ENCODE peak calls at places on chromosomes 7 and 10, in seven cellular contexts. Z is neuronal stem cell, C is IMR-90, G is H9, B is mesenchymal stem cell, Q is mesendoderm, R is trophoblast cell. L is an unnamed sample.

GRCh38 chr7:67843615-67844014 is 847.0 kb downstream of the TYW1 start:
- DNase-seq in Z (no peak), C (no peak), G (no peak), B (no peak), Q (peak), R (no peak), L (no peak)

GRCh38 chr7:29014725-29015124 is 56.6 kb upstream of the TRIL start:
- DNase-seq in Z (no peak), C (no peak), G (no peak), B (no peak), Q (no peak), R (no peak), L (no peak)

GRCh38 chr7:156465186-156465585 is 175.4 kb upstream of the RNF32 start:
- DNase-seq in Z (no peak), C (no peak), G (no peak), B (no peak), Q (no peak), R (no peak), L (no peak)

GRCh38 chr7:17622443-17622842 is 317.9 kb downstream of the SNX13 start:
- DNase-seq in Z (no peak), C (no peak), G (no peak), B (no peak), Q (no peak), R (no peak), L (no peak)

GRCh38 chr10:123150986-123151738 is 3.0 kb upstream of the BUB3 start:
- DNase-seq in Z (peak), C (peak), G (peak), B (peak), Q (peak), R (no peak), L (peak)

GRCh38 chr7:30869794-30870491 is 41.7 kb upstream of the AQP1 start:
- DNase-seq in Z (no peak), C (peak), G (no peak), B (no peak), Q (no peak), R (no peak), L (no peak)

GRCh38 chr10:69043931-69044531 is 43.9 kb upstream of the SRGN start:
- DNase-seq in Z (no peak), C (no peak), G (no peak), B (no peak), Q (no peak), R (no peak), L (no peak)

GRCh38 chr10:6059506-6059905 is 2.7 kb downstream of the IL2RA start:
- DNase-seq in Z (no peak), C (no peak), G (no peak), B (no peak), Q (no peak), R (no peak), L (no peak)

GRCh38 chr7:23544913-23545354 is 13.2 kb upstream of the TRA2A start:
- DNase-seq in Z (no peak), C (peak), G (no peak), B (peak), Q (peak), R (peak), L (no peak)

GRCh38 chr10:130301026-130301892 is 165.1 kb downstream of the GLRX3 start:
- DNase-seq in Z (no peak), C (no peak), G (no peak), B (no peak), Q (no peak), R (no peak), L (no peak)

GRCh38 chr7:116671681-116672595 is at the start of gene MET:
- DNase-seq in Z (peak), C (peak), G (peak), B (peak), Q (peak), R (peak), L (no peak)

GRCh38 chr7:117193564-117193963 is 129.3 kb downstream of the WNT2 start:
- DNase-seq in Z (no peak), C (peak), G (no peak), B (peak), Q (no peak), R (peak), L (no peak)

GRCh38 chr7:92547579-92547978 is 19.0 kb downstream of the RBM48 start:
- DNase-seq in Z (no peak), C (no peak), G (no peak), B (no peak), Q (no peak), R (no peak), L (no peak)

GRCh38 chr10:13375791-13376190 is 27.7 kb upstream of the SEPHS1 start:
- DNase-seq in Z (no peak), C (no peak), G (no peak), B (no peak), Q (no peak), R (peak), L (no peak)

GRCh38 chr7:1671876-1672451 is 1.9 kb downstream of the ELFN1 start:
- DNase-seq in Z (no peak), C (no peak), G (peak), B (no peak), Q (no peak), R (no peak), L (no peak)

GRCh38 chr7:35697414-35698175 is 2.7 kb upstream of the HERPUD2 start:
- DNase-seq in Z (no peak), C (peak), G (no peak), B (peak), Q (peak), R (peak), L (no peak)

GRCh38 chr10:97124211-97124610 is 61.5 kb downstream of the SLIT1 start:
- DNase-seq in Z (no peak), C (no peak), G (no peak), B (no peak), Q (no peak), R (no peak), L (no peak)

GRCh38 chr7:66542528-66543373 is 85.9 kb upstream of the KCTD7 start:
- DNase-seq in Z (no peak), C (peak), G (no peak), B (peak), Q (peak), R (no peak), L (no peak)

GRCh38 chr10:84160663-84161362 is 12.8 kb upstream of the GPR15LG start:
- DNase-seq in Z (no peak), C (no peak), G (no peak), B (no peak), Q (peak), R (no peak), L (no peak)

GRCh38 chr7:47379629-47380324 is 202.1 kb downstream of the TNS3 start:
- DNase-seq in Z (peak), C (peak), G (peak), B (peak), Q (peak), R (peak), L (no peak)

GRCh38 chr7:75772081-75773077 is at the start of gene CCL26:
- DNase-seq in Z (no peak), C (peak), G (no peak), B (peak), Q (no peak), R (peak), L (no peak)

GRCh38 chr7:79182283-79182682 is 271.2 kb downstream of the MAGI2 start:
- DNase-seq in Z (no peak), C (peak), G (no peak), B (no peak), Q (no peak), R (no peak), L (no peak)

GRCh38 chr7:100676501-100677306 is 3.2 kb downstream of the GNB2 start:
- DNase-seq in Z (no peak), C (no peak), G (no peak), B (no peak), Q (no peak), R (no peak), L (no peak)

GRCh38 chr7:137728426-137728825 is 118.3 kb downstream of the DGKI start:
- DNase-seq in Z (no peak), C (no peak), G (no peak), B (no peak), Q (no peak), R (no peak), L (no peak)

GRCh38 chr10:16965740-16966447 is 148.7 kb upstream of the RSU1 start:
- DNase-seq in Z (no peak), C (peak), G (peak), B (peak), Q (peak), R (peak), L (no peak)

GRCh38 chr10:78149193-78149592 is 115.5 kb downstream of the RPS24 start:
- DNase-seq in Z (no peak), C (peak), G (no peak), B (peak), Q (peak), R (peak), L (no peak)

GRCh38 chr10:117134084-117135025 is 3.7 kb downstream of the VAX1 start:
- DNase-seq in Z (peak), C (no peak), G (peak), B (no peak), Q (peak), R (peak), L (no peak)

GRCh38 chr10:43122096-43122495 is 16.1 kb upstream of the CSGALNACT2 start:
- DNase-seq in Z (no peak), C (no peak), G (peak), B (no peak), Q (no peak), R (no peak), L (no peak)

GRCh38 chr7:7486362-7486761 is 49.3 kb downstream of the COL28A1 start:
- DNase-seq in Z (no peak), C (no peak), G (no peak), B (no peak), Q (no peak), R (no peak), L (no peak)

GRCh38 chr10:103800789-103801540 is 54.4 kb downstream of the SH3PXD2A start:
- DNase-seq in Z (no peak), C (peak), G (no peak), B (peak), Q (peak), R (peak), L (no peak)

GRCh38 chr10:49105076-49105475 is 10.2 kb downstream of the VSTM4 start:
- DNase-seq in Z (no peak), C (no peak), G (no peak), B (no peak), Q (no peak), R (no peak), L (no peak)

GRCh38 chr7:141251957-141252356 is 178.1 kb downstream of the TMEM178B start:
- DNase-seq in Z (no peak), C (no peak), G (no peak), B (no peak), Q (no peak), R (no peak), L (no peak)

GRCh38 chr10:60480865-60481563 is 91.3 kb upstream of the ANK3 start:
- DNase-seq in Z (no peak), C (peak), G (no peak), B (peak), Q (no peak), R (no peak), L (no peak)

GRCh38 chr7:7212612-7213011 is 30.3 kb downstream of the C1GALT1 start:
- DNase-seq in Z (no peak), C (no peak), G (no peak), B (peak), Q (peak), R (peak), L (no peak)

GRCh38 chr7:117092801-117093200 is 139.5 kb downstream of the ST7 start:
- DNase-seq in Z (no peak), C (peak), G (no peak), B (no peak), Q (no peak), R (no peak), L (no peak)

GRCh38 chr10:104809288-104810090 is 168.4 kb downstream of the SORCS3 start:
- DNase-seq in Z (no peak), C (no peak), G (peak), B (no peak), Q (peak), R (no peak), L (peak)

GRCh38 chr7:41979834-41980307 is 257.1 kb downstream of the GLI3 start:
- DNase-seq in Z (no peak), C (peak), G (peak), B (peak), Q (peak), R (peak), L (peak)

GRCh38 chr7:142859829-142860228 is 5.0 kb downstream of the EPHB6 start:
- DNase-seq in Z (no peak), C (peak), G (no peak), B (peak), Q (no peak), R (peak), L (no peak)

GRCh38 chr7:1019255-1019785 is 25.0 kb upstream of the GPR146 start:
- DNase-seq in Z (no peak), C (no peak), G (no peak), B (no peak), Q (no peak), R (no peak), L (no peak)

GRCh38 chr10:13909911-13910617 is 323.3 kb downstream of the PRPF18 start:
- DNase-seq in Z (no peak), C (no peak), G (no peak), B (peak), Q (no peak), R (no peak), L (no peak)

DNA sequence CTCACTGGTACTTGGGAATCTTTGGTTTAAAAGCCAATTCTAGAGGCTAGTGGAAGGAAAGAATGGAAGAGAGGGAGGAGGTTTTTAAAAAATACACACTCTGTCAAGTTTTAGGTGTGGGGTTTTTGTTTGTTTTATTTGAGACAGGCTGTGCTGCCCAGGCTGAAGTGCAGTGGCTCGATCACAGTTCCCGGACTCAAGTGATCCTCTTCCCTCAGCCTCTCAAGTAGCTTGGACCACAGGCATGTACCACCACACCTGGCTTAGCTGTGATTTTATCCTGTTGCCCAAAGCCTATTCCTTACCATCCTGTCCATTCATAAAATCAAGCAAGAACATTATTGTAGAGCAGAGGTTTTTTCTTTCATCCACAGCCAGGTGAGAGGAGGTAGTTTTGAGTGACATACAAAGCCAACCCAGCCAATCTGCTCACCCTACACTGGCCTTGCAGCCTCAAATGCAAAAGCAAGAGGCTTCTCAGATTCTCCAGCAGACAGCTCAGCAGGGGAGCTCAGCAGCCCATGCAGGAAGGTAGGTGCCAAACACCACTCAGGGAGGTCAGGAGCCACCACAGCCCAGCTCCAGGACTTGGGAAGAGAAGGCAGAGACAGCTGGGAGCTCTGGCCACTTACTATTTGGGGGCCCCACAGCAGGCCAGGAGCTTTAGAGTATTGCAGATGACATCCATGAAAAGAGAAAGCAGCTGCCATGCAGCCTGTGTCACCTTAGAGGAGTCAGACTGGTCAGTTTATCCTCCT is 65.8 kb downstream of the TMEM209 start:
- DNase-seq in Z (no peak), C (no peak), G (no peak), B (no peak), Q (no peak), R (no peak), L (no peak)
- H3K23ac ChIP-seq in Z (no peak), C (no peak), G (no peak), B (no peak), Q (no peak), R (no peak), L (no peak)

DNA sequence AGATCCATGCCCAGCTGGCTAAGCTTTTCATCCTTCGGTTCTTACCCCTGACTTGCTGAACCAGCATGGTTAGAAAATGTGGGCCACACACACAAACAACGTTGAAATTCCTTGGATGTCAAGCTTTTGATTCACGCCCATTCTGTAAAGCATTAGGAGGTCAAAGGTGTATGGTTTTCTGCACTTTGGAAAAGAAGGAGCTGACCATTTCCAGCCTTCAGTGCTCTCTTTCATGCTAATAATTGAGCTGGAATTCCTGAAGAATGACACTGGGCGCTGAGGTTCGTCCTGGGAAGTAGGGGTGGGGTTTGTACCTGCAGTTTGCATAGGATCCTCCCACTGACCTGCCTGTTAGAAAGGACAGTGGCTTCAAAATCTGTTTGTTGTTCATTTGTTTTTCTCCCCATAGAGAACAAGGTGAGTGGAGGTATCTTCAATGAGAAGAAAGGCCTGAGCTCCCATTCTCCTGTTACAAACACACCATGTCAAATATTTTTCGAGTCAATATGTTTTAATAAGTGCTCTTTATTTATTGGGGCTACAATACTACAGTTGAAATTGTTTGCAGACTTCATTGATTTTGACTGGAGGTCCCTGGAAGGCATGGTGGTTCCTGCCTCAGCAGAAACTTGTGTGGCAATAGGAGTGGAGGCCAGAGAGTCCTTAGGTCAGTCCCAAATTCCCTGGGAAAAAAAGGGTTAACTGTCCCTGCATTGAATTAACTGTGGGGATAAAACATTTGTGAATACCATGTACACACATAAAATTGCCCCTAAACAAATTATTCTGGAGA is 22.9 kb downstream of the KLF6 start:
- DNase-seq in Z (peak), C (peak), G (peak), B (peak), Q (peak), R (peak), L (peak)
- H3K23ac ChIP-seq in Z (no peak), C (no peak), G (no peak), B (no peak), Q (no peak), R (no peak), L (no peak)

GRCh38 chr7:148507741-148508285 is 82.8 kb upstream of the C7orf33 start:
- DNase-seq in Z (no peak), C (no peak), G (no peak), B (no peak), Q (no peak), R (no peak), L (no peak)
- H3K23ac ChIP-seq in Z (no peak), C (no peak), G (no peak), B (no peak), Q (no peak), R (no peak), L (no peak)

GRCh38 chr10:10515479-10516204 is 502.0 kb upstream of the CELF2 start:
- DNase-seq in Z (no peak), C (no peak), G (no peak), B (peak), Q (no peak), R (no peak), L (no peak)

GRCh38 chr10:10516731-10517130 is 500.9 kb upstream of the CELF2 start:
- DNase-seq in Z (no peak), C (no peak), G (no peak), B (no peak), Q (no peak), R (no peak), L (no peak)

GRCh38 chr10:10517866-10518265 is 499.8 kb upstream of the CELF2 start:
- DNase-seq in Z (no peak), C (no peak), G (no peak), B (no peak), Q (peak), R (no peak), L (no peak)

GRCh38 chr10:10513067-10513466 is 504.6 kb upstream of the CELF2 start:
- DNase-seq in Z (no peak), C (no peak), G (no peak), B (no peak), Q (no peak), R (no peak), L (no peak)

DNA sequence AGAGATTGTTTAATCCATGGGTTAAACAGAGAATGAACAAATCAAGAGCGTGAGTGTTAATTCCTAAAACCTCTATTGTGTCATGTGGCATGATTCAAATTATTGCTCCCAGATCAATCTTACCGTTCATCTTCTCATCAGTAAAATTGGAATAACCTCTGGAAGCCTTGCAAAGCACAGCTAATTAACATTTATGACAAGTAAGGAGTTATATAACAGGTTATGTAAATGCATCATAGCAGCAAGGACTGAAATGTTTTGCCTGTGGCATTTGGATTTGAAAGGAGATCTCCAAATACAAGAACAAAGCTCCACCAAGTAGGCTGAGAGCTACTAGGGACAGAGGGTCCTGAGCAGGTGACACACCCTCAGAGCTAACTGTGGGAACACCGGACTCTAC is 502.9 kb upstream of the CELF2 start:
- DNase-seq in Z (no peak), C (no peak), G (no peak), B (no peak), Q (no peak), R (no peak), L (no peak)
- H3K23ac ChIP-seq in Z (no peak), C (no peak), G (no peak), B (no peak), Q (no peak), R (no peak), L (no peak)

GRCh38 chr10:15416034-15416433 is 44.9 kb upstream of the FAM171A1 start:
- DNase-seq in Z (no peak), C (no peak), G (no peak), B (no peak), Q (no peak), R (no peak), L (no peak)

GRCh38 chr10:15420858-15421257 is 49.8 kb upstream of the FAM171A1 start:
- DNase-seq in Z (no peak), C (no peak), G (no peak), B (no peak), Q (no peak), R (no peak), L (no peak)

DNA sequence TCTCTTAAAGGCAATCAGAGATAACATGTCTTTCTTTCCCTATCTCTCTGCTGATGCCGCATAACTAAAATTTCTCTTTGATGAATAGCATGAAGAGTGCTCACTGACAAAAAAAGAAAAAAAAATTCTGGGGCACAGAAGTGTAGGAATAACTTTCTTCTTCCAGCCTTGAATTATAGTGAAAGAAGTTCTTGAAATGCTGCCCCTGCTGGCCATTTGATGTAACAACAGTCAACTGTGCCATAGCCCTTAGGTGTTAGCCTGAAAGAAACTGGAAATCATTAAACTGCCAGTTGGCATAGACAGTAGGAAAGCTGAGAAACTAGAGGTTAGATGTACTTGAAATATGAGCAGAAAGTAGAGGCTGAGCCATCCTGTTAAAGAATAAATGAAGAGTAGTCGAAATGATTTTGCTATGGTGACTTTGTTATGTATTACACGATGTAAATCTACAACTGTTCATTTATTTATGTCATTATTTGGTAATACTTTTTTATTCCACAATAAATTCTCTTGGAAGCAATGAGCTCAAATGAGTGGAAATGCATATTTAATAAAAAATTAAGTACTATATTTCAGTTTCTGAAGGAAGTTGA is 48.3 kb upstream of the FAM171A1 start:
- DNase-seq in Z (peak), C (peak), G (no peak), B (peak), Q (peak), R (peak), L (no peak)
- H3K23ac ChIP-seq in Z (no peak), C (no peak), G (no peak), B (no peak), Q (no peak), R (no peak), L (no peak)